ENCODE peak calls at places on chromosomes 3 and 15, in nine cellular contexts. B is adrenal gland, Q is breast epithelium, Y is esophagus squamous epithelium, P is A549, X is right lobe of liver, I is sigmoid colon, T is upper lobe of left lung, L is esophagus muscularis mucosa. M is an unnamed sample. For H3K4me1, the result is how much of the 10 kb centered on the place peaks cover.

GRCh38 chr15:63380151-63380827 is 1.4 kb downstream of the CA12 start:
- DNase-seq in B (no peak), Q (no peak), Y (no peak), P (no peak), X (no peak), I (no peak), T (no peak), L (no peak), M (no peak)

GRCh38 chr3:148173836-148174235 is 523.9 kb upstream of the AGTR1 start:
- DNase-seq in B (no peak), Q (no peak), Y (no peak), P (no peak), X (no peak), I (no peak), T (no peak), L (no peak), M (no peak)

GRCh38 chr15:40098489-40099261 is 10.0 kb downstream of the BMF start:
- DNase-seq in B (peak), Q (peak), Y (no peak), P (peak), X (peak), I (peak), T (peak), L (no peak), M (peak)

GRCh38 chr15:100764778-100765457 is 114.7 kb upstream of the ALDH1A3 start:
- DNase-seq in B (no peak), Q (no peak), Y (no peak), P (no peak), X (peak), I (peak), T (no peak), L (peak), M (no peak)

GRCh38 chr3:192947421-192947820 is 29.8 kb upstream of the MB21D2 start:
- DNase-seq in B (no peak), Q (no peak), Y (no peak), P (no peak), X (no peak), I (no peak), T (no peak), L (no peak), M (no peak)

GRCh38 chr3:20975221-20975620 is 775.8 kb downstream of the ZNF385D start:
- DNase-seq in B (no peak), Q (no peak), Y (no peak), P (no peak), X (no peak), I (peak), T (no peak), L (no peak), M (no peak)

GRCh38 chr15:48877630-48878595 is at the start of gene EID1:
- DNase-seq in B (peak), Q (peak), Y (peak), P (peak), X (peak), I (peak), T (peak), L (peak), M (peak)

GRCh38 chr15:78671626-78672211 is 30.7 kb upstream of the CHRNB4 start:
- DNase-seq in B (peak), Q (no peak), Y (no peak), P (no peak), X (no peak), I (no peak), T (no peak), L (no peak), M (no peak)

GRCh38 chr15:48424076-48424475 is 92.8 kb downstream of the DUT start:
- DNase-seq in B (no peak), Q (no peak), Y (no peak), P (no peak), X (no peak), I (no peak), T (no peak), L (no peak), M (no peak)

GRCh38 chr15:90482124-90483011 is 47.4 kb upstream of the CRTC3 start:
- DNase-seq in B (peak), Q (no peak), Y (no peak), P (peak), X (no peak), I (no peak), T (no peak), L (no peak), M (peak)

GRCh38 chr15:62878070-62878469 is 164.5 kb upstream of the TPM1 start:
- DNase-seq in B (no peak), Q (no peak), Y (no peak), P (no peak), X (peak), I (no peak), T (no peak), L (no peak), M (no peak)

GRCh38 chr15:35087759-35088158 is 2.7 kb upstream of the NANOGP8 start:
- DNase-seq in B (no peak), Q (no peak), Y (no peak), P (no peak), X (no peak), I (no peak), T (no peak), L (no peak), M (no peak)

GRCh38 chr15:100111103-100112060 is 230.4 kb downstream of the ADAMTS17 start:
- DNase-seq in B (peak), Q (no peak), Y (no peak), P (peak), X (peak), I (peak), T (peak), L (no peak), M (peak)

GRCh38 chr15:41969851-41970431 is 2.4 kb downstream of the EHD4 start:
- DNase-seq in B (no peak), Q (peak), Y (no peak), P (no peak), X (peak), I (no peak), T (no peak), L (no peak), M (peak)

GRCh38 chr15:48494646-48495045 is 150.9 kb downstream of the FBN1 start:
- DNase-seq in B (no peak), Q (no peak), Y (no peak), P (no peak), X (no peak), I (no peak), T (no peak), L (no peak), M (no peak)

GRCh38 chr3:194320744-194321243 is 30.3 kb downstream of the CPN2 start:
- DNase-seq in B (no peak), Q (no peak), Y (no peak), P (no peak), X (no peak), I (no peak), T (no peak), L (no peak), M (no peak)

GRCh38 chr3:142127941-142128658 is 21.2 kb downstream of the TFDP2 start:
- DNase-seq in B (no peak), Q (no peak), Y (no peak), P (no peak), X (no peak), I (no peak), T (no peak), L (no peak), M (no peak)

GRCh38 chr15:89034305-89034704 is 54.0 kb upstream of the ABHD2 start:
- DNase-seq in B (no peak), Q (no peak), Y (no peak), P (peak), X (no peak), I (no peak), T (no peak), L (no peak), M (no peak)

GRCh38 chr3:52242039-52242438 is 3.1 kb upstream of the TWF2 start:
- DNase-seq in B (no peak), Q (no peak), Y (no peak), P (no peak), X (no peak), I (no peak), T (no peak), L (no peak), M (no peak)

GRCh38 chr3:18780941-18781340 is 355.8 kb upstream of the SATB1 start:
- DNase-seq in B (no peak), Q (no peak), Y (no peak), P (no peak), X (no peak), I (no peak), T (no peak), L (no peak), M (no peak)

GRCh38 chr15:100929641-100930042 is 10.5 kb downstream of the LRRK1 start:
- DNase-seq in B (no peak), Q (no peak), Y (no peak), P (no peak), X (no peak), I (no peak), T (no peak), L (peak), M (peak)

GRCh38 chr3:141557961-141558706 is 71.3 kb downstream of the RASA2 start:
- DNase-seq in B (no peak), Q (no peak), Y (no peak), P (no peak), X (no peak), I (no peak), T (no peak), L (no peak), M (no peak)

GRCh38 chr3:10601131-10601856 is 95.9 kb upstream of the ATP2B2 start:
- DNase-seq in B (peak), Q (no peak), Y (no peak), P (no peak), X (no peak), I (no peak), T (no peak), L (no peak), M (no peak)

GRCh38 chr15:38670142-38671002 is 105.8 kb upstream of the RASGRP1 start:
- DNase-seq in B (no peak), Q (no peak), Y (peak), P (no peak), X (no peak), I (no peak), T (peak), L (no peak), M (peak)

GRCh38 chr15:41561104-41561776 is 2.2 kb downstream of the TYRO3 start:
- DNase-seq in B (no peak), Q (no peak), Y (no peak), P (no peak), X (no peak), I (no peak), T (no peak), L (no peak), M (no peak)

GRCh38 chr3:111737712-111738097 is 121.4 kb upstream of the PHLDB2 start:
- DNase-seq in B (peak), Q (no peak), Y (no peak), P (peak), X (peak), I (peak), T (peak), L (peak), M (no peak)

GRCh38 chr3:111734652-111735051 is 124.4 kb upstream of the PHLDB2 start:
- DNase-seq in B (no peak), Q (no peak), Y (no peak), P (no peak), X (no peak), I (no peak), T (no peak), L (peak), M (no peak)

GRCh38 chr3:111735271-111735758 is 123.8 kb upstream of the PHLDB2 start:
- DNase-seq in B (peak), Q (no peak), Y (no peak), P (peak), X (no peak), I (no peak), T (no peak), L (peak), M (no peak)

GRCh38 chr3:111737056-111737711 is 121.9 kb upstream of the PHLDB2 start:
- DNase-seq in B (peak), Q (no peak), Y (no peak), P (no peak), X (no peak), I (no peak), T (no peak), L (peak), M (no peak)

GRCh38 chr3:111735912-111736311 is 123.2 kb upstream of the PHLDB2 start:
- DNase-seq in B (no peak), Q (no peak), Y (no peak), P (no peak), X (no peak), I (no peak), T (no peak), L (no peak), M (no peak)
- H3K4me3 ChIP-seq in B (no peak), Q (no peak), Y (no peak), P (no peak), X (no peak), I (no peak), T (no peak), L (no peak), M (no peak)

GRCh38 chr15:45857295-45857694 is 222.5 kb downstream of the SQOR start:
- DNase-seq in B (no peak), Q (no peak), Y (no peak), P (no peak), X (no peak), I (no peak), T (no peak), L (no peak), M (no peak)

GRCh38 chr15:45858491-45858890 is 223.7 kb downstream of the SQOR start:
- DNase-seq in B (no peak), Q (no peak), Y (no peak), P (no peak), X (no peak), I (no peak), T (no peak), L (no peak), M (no peak)

GRCh38 chr15:45854455-45855202 is 219.8 kb downstream of the SQOR start:
- DNase-seq in B (no peak), Q (no peak), Y (no peak), P (no peak), X (no peak), I (no peak), T (no peak), L (no peak), M (no peak)

GRCh38 chr15:45855210-45855906 is 220.5 kb downstream of the SQOR start:
- DNase-seq in B (no peak), Q (no peak), Y (no peak), P (no peak), X (no peak), I (no peak), T (peak), L (no peak), M (no peak)

DNA sequence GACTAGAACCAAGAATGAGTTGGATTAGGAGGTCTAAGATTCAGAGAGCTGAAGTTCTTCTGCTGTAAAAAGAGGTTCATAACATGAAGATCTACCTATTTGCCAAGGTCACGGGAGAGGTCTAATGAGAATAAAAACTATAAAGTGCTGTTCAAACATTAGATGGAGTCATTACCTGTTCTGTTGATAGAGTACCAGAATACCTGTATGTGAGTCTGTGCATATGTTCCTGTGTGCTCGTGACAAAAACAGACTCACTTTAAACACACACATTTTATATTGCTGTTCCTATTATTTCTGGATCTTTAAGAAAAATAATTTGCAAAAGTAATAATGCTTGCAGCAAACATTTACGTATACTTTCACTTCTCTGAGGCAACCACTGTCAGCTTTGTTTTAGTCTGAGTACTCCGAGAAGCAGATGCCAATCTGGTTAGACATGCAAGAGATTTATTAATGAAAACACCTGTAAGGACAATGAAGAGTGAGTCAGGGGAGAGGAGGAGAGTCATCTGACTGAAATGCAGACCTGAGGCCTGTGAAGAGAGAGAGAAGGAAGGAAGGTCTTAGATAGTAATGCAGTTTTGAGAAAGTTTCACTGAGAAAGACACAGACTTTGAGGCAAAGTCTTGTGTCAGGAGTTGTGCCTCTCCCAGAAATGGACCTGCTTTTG is 221.2 kb downstream of the SQOR start:
- DNase-seq in B (no peak), Q (no peak), Y (no peak), P (no peak), X (no peak), I (no peak), T (no peak), L (no peak), M (no peak)
- TF ChIP-seq POLR2A in B (no peak), Q (no peak), Y (no peak), P (no peak), X (no peak), I (no peak), T (no peak), L (no peak), M (no peak)

DNA sequence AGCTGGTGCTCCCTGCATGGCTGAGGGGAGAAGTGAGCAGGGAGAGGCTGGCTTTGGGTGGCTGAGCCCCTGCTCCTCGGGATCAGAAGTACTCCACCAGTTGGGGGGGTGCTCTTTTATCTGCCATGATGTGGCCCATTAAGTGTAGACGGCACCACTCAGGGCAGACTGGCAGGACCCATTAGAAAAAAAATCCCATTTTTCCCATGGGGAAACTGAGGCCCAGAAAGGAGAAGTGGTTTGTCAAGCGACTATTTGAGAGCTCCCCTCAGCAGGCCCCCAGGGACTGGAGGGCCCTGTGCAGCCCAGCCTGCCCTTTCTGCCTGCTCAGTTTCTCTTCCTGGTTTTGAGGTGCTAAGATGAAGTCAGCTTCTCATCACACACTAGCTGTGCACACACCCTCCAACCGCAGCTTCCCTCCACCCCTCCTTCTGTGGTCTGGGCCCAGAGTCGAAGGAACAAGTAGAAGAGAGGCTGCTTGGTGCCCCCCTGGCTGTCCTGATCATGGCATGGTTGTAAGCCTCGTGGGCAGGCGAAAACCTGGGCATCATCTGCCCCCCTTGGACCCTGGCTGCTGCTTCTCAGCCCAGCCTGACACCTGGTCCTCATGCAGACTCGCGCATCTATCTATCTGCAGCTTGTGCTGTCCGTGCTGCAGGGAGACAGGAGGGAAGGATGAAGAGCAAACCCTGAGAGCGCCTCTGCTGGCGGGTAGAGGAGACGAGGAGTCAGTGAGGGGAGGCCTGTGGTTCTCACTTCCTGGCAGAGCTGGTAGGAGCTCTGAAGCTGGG is 5.6 kb downstream of the CSK start:
- DNase-seq in B (peak), Q (no peak), Y (peak), P (peak), X (peak), I (peak), T (peak), L (no peak), M (peak)
- H3K4me1 ChIP-seq in B (half or more), Q (under half), Y (half or more), P (under half), X (under half), I (half or more), T (half or more), L (half or more), M (under half)

GRCh38 chr3:128588147-128588546 is 62.5 kb downstream of the RPN1 start:
- DNase-seq in B (no peak), Q (no peak), Y (no peak), P (no peak), X (no peak), I (no peak), T (no peak), L (no peak), M (no peak)

GRCh38 chr3:128592891-128593290 is 57.7 kb downstream of the RPN1 start:
- DNase-seq in B (no peak), Q (no peak), Y (no peak), P (no peak), X (no peak), I (no peak), T (no peak), L (no peak), M (no peak)

GRCh38 chr3:128590948-128591347 is 59.7 kb downstream of the RPN1 start:
- DNase-seq in B (no peak), Q (no peak), Y (no peak), P (no peak), X (peak), I (no peak), T (no peak), L (no peak), M (no peak)

GRCh38 chr3:128587391-128587790 is 63.2 kb downstream of the RPN1 start:
- DNase-seq in B (no peak), Q (no peak), Y (no peak), P (no peak), X (no peak), I (no peak), T (no peak), L (no peak), M (no peak)

DNA sequence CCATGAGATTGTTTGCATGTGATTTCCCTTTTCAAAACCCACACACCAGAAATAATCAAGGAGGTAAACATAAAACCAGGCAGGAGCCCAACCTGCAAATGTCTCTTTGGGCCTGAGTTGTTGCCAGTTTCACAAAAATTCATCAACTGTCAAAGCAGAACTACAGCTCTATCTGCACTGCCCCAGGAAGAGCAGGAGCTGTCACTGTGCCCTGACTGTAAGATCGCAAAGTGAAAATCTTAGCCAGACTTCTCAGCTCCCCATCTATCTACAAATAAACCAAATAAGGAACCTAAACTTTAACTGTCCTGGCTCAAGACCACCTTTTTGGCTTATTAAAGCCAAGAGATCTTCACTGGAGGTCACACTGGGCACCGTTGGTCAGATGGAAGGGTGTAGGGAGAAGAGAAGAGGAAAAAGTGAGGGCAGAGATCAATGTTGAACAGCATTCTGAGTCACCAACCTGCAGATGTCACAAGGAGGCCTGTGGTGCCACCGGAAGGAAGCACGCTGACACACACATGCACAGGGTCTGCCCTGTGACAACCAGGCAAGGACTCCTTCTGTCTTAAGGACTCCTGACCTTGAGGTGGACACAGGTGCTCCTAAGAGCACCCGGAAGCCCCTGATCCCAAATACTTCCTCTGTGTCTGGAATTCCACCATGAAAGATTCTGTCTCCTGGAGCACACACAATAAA is 58.7 kb downstream of the RPN1 start:
- DNase-seq in B (no peak), Q (no peak), Y (no peak), P (no peak), X (no peak), I (no peak), T (peak), L (no peak), M (no peak)
- H3K4me3 ChIP-seq in B (no peak), Q (no peak), Y (no peak), P (no peak), X (no peak), I (no peak), T (no peak), L (no peak), M (no peak)

GRCh38 chr3:45644063-45644462 is 45.1 kb upstream of the SACM1L start:
- DNase-seq in B (no peak), Q (no peak), Y (no peak), P (peak), X (no peak), I (no peak), T (no peak), L (no peak), M (no peak)
- TF ChIP-seq POLR2A in B (peak), Q (no peak), Y (no peak), P (no peak), X (no peak), I (no peak), T (no peak), L (no peak), M (no peak)

M was measured in Peyer's patch.